ENCODE peak calls at places on chromosomes 7 and 10, in eight cellular contexts. One of them, this sample, is unnamed.

GRCh38 chr10:42990721-42991441 is 86.0 kb upstream of the RET start:
- DNase-seq in body of pancreas: no peak
- DNase-seq in lower leg skin: peak
- DNase-seq in IMR-90: no peak
- DNase-seq in transverse colon: no peak
- DNase-seq in uterus: peak
- DNase-seq in ovary: no peak
- DNase-seq in K562: no peak
- DNase-seq in this sample: no peak

GRCh38 chr7:80711521-80711920 is 73.1 kb downstream of the CD36 start:
- DNase-seq in body of pancreas: no peak
- DNase-seq in lower leg skin: no peak
- DNase-seq in IMR-90: peak
- DNase-seq in transverse colon: no peak
- DNase-seq in uterus: no peak
- DNase-seq in ovary: no peak
- DNase-seq in K562: no peak
- DNase-seq in this sample: no peak

GRCh38 chr7:70870349-70870748 is 261.6 kb upstream of the GALNT17 start:
- DNase-seq in body of pancreas: no peak
- DNase-seq in lower leg skin: no peak
- DNase-seq in IMR-90: no peak
- DNase-seq in transverse colon: no peak
- DNase-seq in uterus: no peak
- DNase-seq in ovary: no peak
- DNase-seq in K562: no peak
- DNase-seq in this sample: no peak

GRCh38 chr10:77898323-77899079 is 28.1 kb downstream of the DLG5 start:
- DNase-seq in body of pancreas: peak
- DNase-seq in lower leg skin: peak
- DNase-seq in IMR-90: no peak
- DNase-seq in transverse colon: no peak
- DNase-seq in uterus: no peak
- DNase-seq in ovary: no peak
- DNase-seq in K562: no peak
- DNase-seq in this sample: no peak

GRCh38 chr7:151789380-151789947 is 87.5 kb downstream of the PRKAG2 start:
- DNase-seq in body of pancreas: no peak
- DNase-seq in lower leg skin: no peak
- DNase-seq in IMR-90: no peak
- DNase-seq in transverse colon: no peak
- DNase-seq in uterus: no peak
- DNase-seq in ovary: no peak
- DNase-seq in K562: no peak
- DNase-seq in this sample: no peak

GRCh38 chr7:15041226-15041625 is 138.7 kb upstream of the DGKB start:
- DNase-seq in body of pancreas: no peak
- DNase-seq in lower leg skin: no peak
- DNase-seq in IMR-90: peak
- DNase-seq in transverse colon: no peak
- DNase-seq in uterus: no peak
- DNase-seq in ovary: no peak
- DNase-seq in K562: no peak
- DNase-seq in this sample: no peak

GRCh38 chr10:28681345-28681763 is 4.0 kb downstream of the BAMBI start:
- DNase-seq in body of pancreas: no peak
- DNase-seq in lower leg skin: peak
- DNase-seq in IMR-90: no peak
- DNase-seq in transverse colon: no peak
- DNase-seq in uterus: no peak
- DNase-seq in ovary: no peak
- DNase-seq in K562: no peak
- DNase-seq in this sample: no peak

GRCh38 chr7:73606801-73607691 is 17.3 kb downstream of the MLXIPL start:
- DNase-seq in body of pancreas: peak
- DNase-seq in lower leg skin: no peak
- DNase-seq in IMR-90: peak
- DNase-seq in transverse colon: peak
- DNase-seq in uterus: peak
- DNase-seq in ovary: peak
- DNase-seq in K562: peak
- DNase-seq in this sample: peak

GRCh38 chr7:76185187-76185915 is 16.3 kb upstream of the SRRM3 start:
- DNase-seq in body of pancreas: no peak
- DNase-seq in lower leg skin: no peak
- DNase-seq in IMR-90: no peak
- DNase-seq in transverse colon: no peak
- DNase-seq in uterus: no peak
- DNase-seq in ovary: no peak
- DNase-seq in K562: no peak
- DNase-seq in this sample: no peak

GRCh38 chr7:55964802-55965470 is 551 bp downstream of the NIPSNAP2 start:
- DNase-seq in body of pancreas: peak
- DNase-seq in lower leg skin: peak
- DNase-seq in IMR-90: peak
- DNase-seq in transverse colon: peak
- DNase-seq in uterus: peak
- DNase-seq in ovary: peak
- DNase-seq in K562: no peak
- DNase-seq in this sample: peak

GRCh38 chr10:129852829-129853228 is 111.2 kb downstream of the EBF3 start:
- DNase-seq in body of pancreas: no peak
- DNase-seq in lower leg skin: peak
- DNase-seq in IMR-90: no peak
- DNase-seq in transverse colon: no peak
- DNase-seq in uterus: no peak
- DNase-seq in ovary: no peak
- DNase-seq in K562: no peak
- DNase-seq in this sample: no peak

GRCh38 chr7:16644987-16645592 is 464 bp downstream of the ANKMY2 start:
- DNase-seq in body of pancreas: peak
- DNase-seq in lower leg skin: peak
- DNase-seq in IMR-90: no peak
- DNase-seq in transverse colon: peak
- DNase-seq in uterus: no peak
- DNase-seq in ovary: peak
- DNase-seq in K562: peak
- DNase-seq in this sample: no peak

GRCh38 chr10:133349160-133349568 is 2.0 kb downstream of the PRAP1 start:
- DNase-seq in body of pancreas: no peak
- DNase-seq in lower leg skin: no peak
- DNase-seq in IMR-90: no peak
- DNase-seq in transverse colon: no peak
- DNase-seq in uterus: no peak
- DNase-seq in ovary: no peak
- DNase-seq in K562: no peak
- DNase-seq in this sample: no peak

GRCh38 chr10:133349577-133350011 is 2.4 kb downstream of the PRAP1 start:
- DNase-seq in body of pancreas: no peak
- DNase-seq in lower leg skin: no peak
- DNase-seq in IMR-90: no peak
- DNase-seq in transverse colon: no peak
- DNase-seq in uterus: no peak
- DNase-seq in ovary: no peak
- DNase-seq in K562: no peak
- DNase-seq in this sample: no peak

GRCh38 chr10:133351408-133352318 is 4.5 kb downstream of the PRAP1 start:
- DNase-seq in body of pancreas: no peak
- DNase-seq in lower leg skin: no peak
- DNase-seq in IMR-90: no peak
- DNase-seq in transverse colon: no peak
- DNase-seq in uterus: no peak
- DNase-seq in ovary: no peak
- DNase-seq in K562: no peak
- DNase-seq in this sample: no peak

GRCh38 chr10:133350950-133351329 is 3.8 kb downstream of the PRAP1 start:
- DNase-seq in body of pancreas: no peak
- DNase-seq in lower leg skin: no peak
- DNase-seq in IMR-90: no peak
- DNase-seq in transverse colon: no peak
- DNase-seq in uterus: no peak
- DNase-seq in ovary: no peak
- DNase-seq in K562: no peak
- DNase-seq in this sample: no peak

GRCh38 chr10:133350283-133350949 is 3.2 kb downstream of the PRAP1 start:
- DNase-seq in body of pancreas: no peak
- DNase-seq in lower leg skin: no peak
- DNase-seq in IMR-90: no peak
- DNase-seq in transverse colon: no peak
- DNase-seq in uterus: no peak
- DNase-seq in ovary: no peak
- DNase-seq in K562: no peak
- DNase-seq in this sample: no peak
- TF ChIP-seq POLR2A in body of pancreas: no peak
- TF ChIP-seq POLR2A in lower leg skin: no peak
- TF ChIP-seq POLR2A in IMR-90: no peak
- TF ChIP-seq POLR2A in transverse colon: no peak
- TF ChIP-seq POLR2A in uterus: no peak
- TF ChIP-seq POLR2A in ovary: no peak
- TF ChIP-seq POLR2A in K562: no peak
- TF ChIP-seq POLR2A in this sample: no peak

DNA sequence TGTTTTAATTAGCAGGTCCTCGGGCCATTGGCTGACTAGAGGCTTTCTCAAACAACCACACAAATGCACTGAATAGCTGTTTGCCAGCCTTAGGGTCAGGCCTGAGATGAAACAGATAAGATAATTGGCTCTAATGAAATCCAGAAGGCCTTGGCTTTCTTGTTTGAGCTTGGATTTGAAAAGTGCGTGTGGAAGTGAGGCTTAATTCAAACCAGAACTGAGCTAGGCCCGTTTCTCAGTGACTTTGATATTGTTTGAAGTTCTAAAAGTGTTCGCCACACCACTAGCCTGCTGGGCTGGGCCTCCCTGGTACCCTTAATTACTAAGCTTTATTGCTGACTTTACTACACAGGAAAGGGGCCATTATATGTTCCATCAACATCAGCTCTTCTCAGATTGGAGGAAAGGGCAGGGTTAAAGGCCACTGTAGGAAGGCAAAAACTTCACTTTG is 270.6 kb downstream of the TWIST1 start:
- DNase-seq in body of pancreas: no peak
- DNase-seq in lower leg skin: no peak
- DNase-seq in IMR-90: no peak
- DNase-seq in transverse colon: no peak
- DNase-seq in uterus: no peak
- DNase-seq in ovary: no peak
- DNase-seq in K562: no peak
- DNase-seq in this sample: no peak
- TF ChIP-seq POLR2A in body of pancreas: no peak
- TF ChIP-seq POLR2A in lower leg skin: no peak
- TF ChIP-seq POLR2A in IMR-90: no peak
- TF ChIP-seq POLR2A in transverse colon: no peak
- TF ChIP-seq POLR2A in uterus: no peak
- TF ChIP-seq POLR2A in ovary: no peak
- TF ChIP-seq POLR2A in K562: no peak
- TF ChIP-seq POLR2A in this sample: no peak

DNA sequence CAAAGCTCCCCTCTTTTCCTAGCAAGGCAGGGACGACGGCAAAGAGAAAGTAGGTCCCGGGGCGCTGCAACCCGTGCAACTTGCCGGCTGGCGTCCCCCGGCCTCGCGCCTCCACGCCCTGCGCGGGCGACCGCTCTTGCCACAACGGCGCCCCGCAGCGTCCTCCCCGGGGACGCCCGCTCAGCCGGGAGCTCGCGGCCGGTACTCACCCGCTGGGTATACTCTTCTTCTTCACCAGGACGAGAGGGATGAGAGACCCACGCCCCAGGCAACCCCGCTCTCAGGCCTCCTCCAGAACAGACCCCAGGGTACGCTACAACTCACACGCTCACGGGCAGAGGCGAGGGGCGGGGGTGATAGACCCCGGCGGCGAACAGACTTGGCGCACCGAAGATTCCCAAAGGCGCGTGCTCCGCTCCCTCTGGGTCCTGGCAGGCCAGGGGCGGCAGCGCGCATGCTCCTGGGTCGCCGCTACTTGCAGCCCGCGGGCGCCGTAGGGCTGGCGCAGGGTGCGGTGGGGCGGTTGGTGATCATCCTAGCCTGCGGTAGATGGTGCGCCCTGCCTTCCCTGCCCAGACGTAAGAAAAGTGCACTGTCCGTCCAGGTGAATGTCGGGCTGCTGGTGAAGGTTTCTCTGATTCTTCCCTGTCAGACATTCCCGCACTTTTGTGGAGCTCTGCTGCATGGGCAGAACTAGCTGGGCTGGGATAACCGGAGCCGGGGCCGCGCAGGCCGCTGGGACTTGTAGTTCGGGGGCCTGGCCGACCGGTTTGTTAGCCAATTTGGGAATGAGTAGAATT is at the start of gene CC2D2B:
- DNase-seq in body of pancreas: peak
- DNase-seq in lower leg skin: peak
- DNase-seq in IMR-90: peak
- DNase-seq in transverse colon: peak
- DNase-seq in uterus: peak
- DNase-seq in ovary: peak
- DNase-seq in K562: peak
- DNase-seq in this sample: peak
- TF ChIP-seq POLR2A in body of pancreas: no peak
- TF ChIP-seq POLR2A in lower leg skin: no peak
- TF ChIP-seq POLR2A in IMR-90: no peak
- TF ChIP-seq POLR2A in transverse colon: no peak
- TF ChIP-seq POLR2A in uterus: no peak
- TF ChIP-seq POLR2A in ovary: no peak
- TF ChIP-seq POLR2A in K562: peak
- TF ChIP-seq POLR2A in this sample: peak

DNA sequence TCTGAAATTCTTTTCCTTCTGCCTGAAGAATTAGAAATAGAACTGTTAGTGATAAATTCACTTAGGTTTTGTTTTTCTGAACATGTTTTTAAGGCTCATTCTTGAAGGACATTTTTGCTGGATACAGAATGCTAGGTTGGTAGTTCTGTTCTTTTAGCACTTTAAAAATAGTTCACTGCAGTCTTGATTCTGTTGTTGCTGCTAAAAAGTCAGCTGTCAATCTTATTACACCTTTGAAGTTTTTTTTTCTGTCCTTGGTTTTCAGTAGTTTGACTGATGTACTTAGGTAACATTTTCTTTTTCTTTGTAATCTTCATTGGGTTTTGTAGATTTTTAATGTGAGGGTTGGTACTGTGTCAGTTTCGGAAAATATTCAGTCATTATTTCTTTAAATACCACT is 48.7 kb downstream of the C1GALT1 start:
- DNase-seq in body of pancreas: no peak
- DNase-seq in lower leg skin: no peak
- DNase-seq in IMR-90: no peak
- DNase-seq in transverse colon: no peak
- DNase-seq in uterus: no peak
- DNase-seq in ovary: no peak
- DNase-seq in K562: no peak
- DNase-seq in this sample: peak
- TF ChIP-seq POLR2A in body of pancreas: no peak
- TF ChIP-seq POLR2A in lower leg skin: no peak
- TF ChIP-seq POLR2A in IMR-90: no peak
- TF ChIP-seq POLR2A in transverse colon: no peak
- TF ChIP-seq POLR2A in uterus: no peak
- TF ChIP-seq POLR2A in ovary: no peak
- TF ChIP-seq POLR2A in K562: no peak
- TF ChIP-seq POLR2A in this sample: no peak

DNA sequence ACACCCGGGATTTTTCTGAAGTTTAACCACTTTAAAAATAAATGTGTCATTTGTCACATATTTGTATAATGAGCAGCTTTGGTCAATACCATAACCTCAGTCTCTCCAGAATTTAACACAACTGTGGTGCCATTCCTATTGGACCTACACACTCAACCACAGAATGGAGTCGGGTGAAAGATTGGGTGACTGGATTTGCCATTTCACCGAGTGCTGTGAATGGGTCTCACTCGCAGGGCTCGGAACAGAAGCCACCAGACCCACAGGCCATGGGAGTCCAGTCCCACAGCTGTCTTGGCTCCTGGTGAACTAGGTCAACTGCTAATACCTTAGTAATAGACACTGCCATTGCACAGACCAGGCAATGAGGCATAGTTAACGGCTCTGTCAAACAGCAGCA is 298.4 kb downstream of the CCDC3 start:
- DNase-seq in body of pancreas: no peak
- DNase-seq in lower leg skin: no peak
- DNase-seq in IMR-90: no peak
- DNase-seq in transverse colon: no peak
- DNase-seq in uterus: no peak
- DNase-seq in ovary: no peak
- DNase-seq in K562: no peak
- DNase-seq in this sample: no peak
- TF ChIP-seq POLR2A in body of pancreas: no peak
- TF ChIP-seq POLR2A in lower leg skin: no peak
- TF ChIP-seq POLR2A in IMR-90: no peak
- TF ChIP-seq POLR2A in transverse colon: no peak
- TF ChIP-seq POLR2A in uterus: no peak
- TF ChIP-seq POLR2A in ovary: no peak
- TF ChIP-seq POLR2A in K562: no peak
- TF ChIP-seq POLR2A in this sample: no peak

This sample was measured in erythroblast.